ENCODE peak calls at places on chromosomes 4 and X, in ten cellular contexts. T is SW480; M is amygdala; V is B cell; H is astrocyte of the spinal cord; Z is RPMI8226; P is epithelial cell of esophagus; D is mesenchymal stem cell; Q is GDM1; J is stimulated activated CD8-positive, alpha-beta memory T cell treated with anti-CD3 and anti-CD28 coated beads, Interleukin-12 subunit alpha, Interleukin-12 subunit beta, amount 100 ng/mL, for 1 hour. I is an unnamed sample.

GRCh38 chrX:140764401-140764919 is 54.9 kb downstream of the LINC00632 start:
- DNase-seq in T (no peak), M (no peak), V (no peak), H (peak), Z (no peak), P (peak), D (peak), Q (no peak), J (no peak), I (peak)

GRCh38 chr4:126850286-126850685 is 782.5 kb upstream of the INTU start:
- DNase-seq in T (peak), M (no peak), V (no peak), H (peak), Z (no peak), P (peak), D (peak), Q (no peak), J (no peak), I (peak)

GRCh38 chrX:16771483-16772398 is 14.5 kb upstream of the TXLNG start:
- DNase-seq in T (peak), M (no peak), V (no peak), H (peak), Z (no peak), P (peak), D (peak), Q (no peak), J (no peak), I (no peak)

GRCh38 chrX:104098919-104099318 is 13.4 kb upstream of the ZCCHC18 start:
- DNase-seq in T (no peak), M (no peak), V (no peak), H (no peak), Z (no peak), P (no peak), D (peak), Q (no peak), J (no peak), I (no peak)

GRCh38 chr4:2339458-2340271 is 77.8 kb upstream of the MXD4 start:
- DNase-seq in T (no peak), M (no peak), V (peak), H (no peak), Z (no peak), P (no peak), D (no peak), Q (no peak), J (no peak), I (no peak)

GRCh38 chr4:144787365-144788263 is 141.7 kb downstream of the HHIP start:
- DNase-seq in T (peak), M (no peak), V (no peak), H (peak), Z (peak), P (peak), D (peak), Q (no peak), J (no peak), I (no peak)

GRCh38 chr4:38014421-38014852 is 54.2 kb downstream of the PTTG2 start:
- DNase-seq in T (no peak), M (no peak), V (no peak), H (no peak), Z (no peak), P (no peak), D (no peak), Q (no peak), J (no peak), I (no peak)

GRCh38 chr4:14726441-14727405 is 275.6 kb upstream of the CPEB2 start:
- DNase-seq in T (peak), M (no peak), V (no peak), H (peak), Z (peak), P (peak), D (no peak), Q (no peak), J (no peak), I (peak)

GRCh38 chr4:20773144-20773997 is 73.1 kb downstream of the PACRGL start:
- DNase-seq in T (peak), M (no peak), V (no peak), H (peak), Z (peak), P (peak), D (peak), Q (no peak), J (peak), I (peak)

GRCh38 chrX:137313627-137314026 is 252.3 kb upstream of the ZIC3 start:
- DNase-seq in T (no peak), M (no peak), V (no peak), H (no peak), Z (no peak), P (no peak), D (no peak), Q (no peak), J (no peak), I (no peak)

GRCh38 chr4:37476256-37476655 is 209.9 kb downstream of the RELL1 start:
- DNase-seq in T (no peak), M (no peak), V (no peak), H (no peak), Z (no peak), P (no peak), D (no peak), Q (no peak), J (no peak), I (no peak)

GRCh38 chr4:107548211-107548905 is 171.7 kb downstream of the PAPSS1 start:
- DNase-seq in T (no peak), M (no peak), V (no peak), H (peak), Z (no peak), P (peak), D (peak), Q (no peak), J (no peak), I (no peak)

GRCh38 chr4:98170035-98170434 is 26.8 kb upstream of the STPG2 start:
- DNase-seq in T (no peak), M (no peak), V (no peak), H (no peak), Z (no peak), P (no peak), D (no peak), Q (no peak), J (no peak), I (no peak)

GRCh38 chr4:24055623-24056022 is 165.8 kb upstream of the PPARGC1A start:
- DNase-seq in T (no peak), M (no peak), V (no peak), H (no peak), Z (no peak), P (no peak), D (no peak), Q (no peak), J (no peak), I (no peak)

GRCh38 chr4:2269618-2270163 is 7.8 kb upstream of the MXD4 start:
- DNase-seq in T (no peak), M (no peak), V (no peak), H (no peak), Z (no peak), P (no peak), D (no peak), Q (no peak), J (no peak), I (no peak)

GRCh38 chr4:107255114-107255513 is 219.0 kb upstream of the DKK2 start:
- DNase-seq in T (no peak), M (no peak), V (no peak), H (no peak), Z (no peak), P (no peak), D (no peak), Q (no peak), J (no peak), I (no peak)

GRCh38 chr4:177283167-177283566 is 26.5 kb upstream of the NEIL3 start:
- DNase-seq in T (no peak), M (no peak), V (no peak), H (peak), Z (no peak), P (no peak), D (peak), Q (no peak), J (no peak), I (no peak)

GRCh38 chr4:23369331-23369730 is 520.5 kb downstream of the PPARGC1A start:
- DNase-seq in T (no peak), M (no peak), V (no peak), H (no peak), Z (no peak), P (no peak), D (no peak), Q (no peak), J (no peak), I (no peak)

GRCh38 chr4:15398001-15398400 is 29.8 kb upstream of the C1QTNF7 start:
- DNase-seq in T (no peak), M (no peak), V (no peak), H (no peak), Z (no peak), P (peak), D (no peak), Q (no peak), J (no peak), I (no peak)

GRCh38 chr4:174763454-174764104 is 65.5 kb downstream of the GLRA3 start:
- DNase-seq in T (no peak), M (no peak), V (no peak), H (peak), Z (no peak), P (peak), D (no peak), Q (no peak), J (no peak), I (no peak)

GRCh38 chr4:184273166-184274147 is 55.8 kb upstream of the ENPP6 start:
- DNase-seq in T (no peak), M (no peak), V (no peak), H (no peak), Z (no peak), P (no peak), D (no peak), Q (no peak), J (no peak), I (no peak)

GRCh38 chr4:1582227-1582626 is 101.9 kb downstream of the FAM53A start:
- DNase-seq in T (no peak), M (no peak), V (no peak), H (no peak), Z (no peak), P (no peak), D (no peak), Q (no peak), J (no peak), I (no peak)

GRCh38 chrX:130545796-130546195 is 144.0 kb downstream of the RBMX2 start:
- DNase-seq in T (no peak), M (no peak), V (no peak), H (no peak), Z (no peak), P (no peak), D (no peak), Q (no peak), J (no peak), I (no peak)

GRCh38 chr4:20809796-20810195 is 109.5 kb downstream of the PACRGL start:
- DNase-seq in T (peak), M (no peak), V (no peak), H (no peak), Z (no peak), P (peak), D (no peak), Q (no peak), J (no peak), I (no peak)

GRCh38 chr4:111066447-111066846 is 443.6 kb upstream of the PITX2 start:
- DNase-seq in T (no peak), M (no peak), V (no peak), H (peak), Z (no peak), P (peak), D (peak), Q (no peak), J (no peak), I (no peak)

GRCh38 chrX:23896983-23897382 is 10.8 kb downstream of the APOO start:
- DNase-seq in T (no peak), M (no peak), V (no peak), H (peak), Z (no peak), P (no peak), D (no peak), Q (no peak), J (no peak), I (no peak)

GRCh38 chr4:5051210-5051691 is at the start of gene STK32B:
- DNase-seq in T (no peak), M (no peak), V (no peak), H (peak), Z (no peak), P (peak), D (peak), Q (peak), J (no peak), I (no peak)

GRCh38 chr4:67087897-67088296 is 457.4 kb downstream of the CENPC start:
- DNase-seq in T (peak), M (no peak), V (no peak), H (peak), Z (peak), P (peak), D (peak), Q (no peak), J (no peak), I (peak)

GRCh38 chr4:1488357-1488756 is 82.1 kb upstream of the NKX1-1 start:
- DNase-seq in T (no peak), M (no peak), V (no peak), H (no peak), Z (no peak), P (no peak), D (no peak), Q (no peak), J (no peak), I (no peak)

GRCh38 chr4:4260185-4260751 is 12.2 kb upstream of the TMEM128 start:
- DNase-seq in T (peak), M (no peak), V (no peak), H (peak), Z (peak), P (peak), D (peak), Q (peak), J (no peak), I (peak)

GRCh38 chr4:4410271-4410670 is 23.4 kb downstream of the NSG1 start:
- DNase-seq in T (no peak), M (no peak), V (no peak), H (no peak), Z (no peak), P (no peak), D (no peak), Q (no peak), J (no peak), I (no peak)

GRCh38 chr4:54233697-54234496 is 4.8 kb downstream of the PDGFRA start:
- DNase-seq in T (peak), M (peak), V (peak), H (peak), Z (peak), P (peak), D (peak), Q (peak), J (peak), I (peak)

GRCh38 chr4:18846313-18846712 is 824.8 kb upstream of the LCORL start:
- DNase-seq in T (no peak), M (no peak), V (no peak), H (no peak), Z (no peak), P (no peak), D (no peak), Q (no peak), J (no peak), I (no peak)

GRCh38 chr4:8107146-8107657 is 51.4 kb downstream of the ABLIM2 start:
- DNase-seq in T (no peak), M (no peak), V (no peak), H (no peak), Z (no peak), P (no peak), D (no peak), Q (no peak), J (no peak), I (no peak)

GRCh38 chr4:185305979-185306442 is 89.7 kb downstream of the LRP2BP start:
- DNase-seq in T (peak), M (no peak), V (no peak), H (peak), Z (no peak), P (peak), D (peak), Q (no peak), J (no peak), I (peak)

I was measured in H54.